ENCODE peak calls at places on chromosome X, in seven cellular contexts. G is IMR-90, H is H9, F is H1, M is neuronal stem cell, O is trophoblast cell, P is mesenchymal stem cell. X is an unnamed sample.

GRCh38 chrX:121479406-121479805 is 432.0 kb downstream of the GLUD2 start:
- DNase-seq in G (no peak), H (no peak), F (no peak), M (no peak), O (no peak), P (no peak), X (peak)

GRCh38 chrX:151722241-151722846 is 6.5 kb downstream of the FATE1 start:
- DNase-seq in G (no peak), H (peak), F (peak), M (peak), O (no peak), P (no peak), X (peak)

GRCh38 chrX:53294024-53294648 is 12.8 kb upstream of the IQSEC2 start:
- DNase-seq in G (peak), H (no peak), F (no peak), M (no peak), O (no peak), P (no peak), X (no peak)

GRCh38 chrX:97389761-97390192 is 506.1 kb downstream of the RPA4 start:
- DNase-seq in G (peak), H (no peak), F (no peak), M (no peak), O (peak), P (peak), X (peak)

GRCh38 chrX:100409316-100410082 is 574 bp downstream of the PCDH19 start:
- DNase-seq in G (no peak), H (no peak), F (no peak), M (no peak), O (no peak), P (peak), X (no peak)

GRCh38 chrX:63453571-63453970 is 102.4 kb upstream of the SPIN4 start:
- DNase-seq in G (no peak), H (no peak), F (no peak), M (no peak), O (no peak), P (no peak), X (no peak)

GRCh38 chrX:153816821-153817220 is 13.5 kb downstream of the PDZD4 start:
- DNase-seq in G (no peak), H (no peak), F (no peak), M (no peak), O (no peak), P (no peak), X (no peak)

GRCh38 chrX:69457756-69458155 is 46.4 kb upstream of the NALF2 start:
- DNase-seq in G (no peak), H (no peak), F (no peak), M (no peak), O (no peak), P (no peak), X (peak)

GRCh38 chrX:46461653-46462191 is 83.5 kb downstream of the ZNF674 start:
- DNase-seq in G (no peak), H (no peak), F (no peak), M (no peak), O (no peak), P (no peak), X (no peak)

GRCh38 chrX:140317462-140317861 is 187.4 kb downstream of the SOX3 start:
- DNase-seq in G (no peak), H (no peak), F (no peak), M (no peak), O (no peak), P (no peak), X (peak)

GRCh38 chrX:145190801-145191389 is 56.4 kb upstream of the SPANXN1 start:
- DNase-seq in G (no peak), H (no peak), F (no peak), M (no peak), O (no peak), P (peak), X (no peak)

GRCh38 chrX:39907964-39908616 is 189.7 kb downstream of the BCOR start:
- DNase-seq in G (peak), H (peak), F (no peak), M (no peak), O (peak), P (peak), X (peak)

GRCh38 chrX:72304877-72305276 is 837 bp downstream of the CITED1 start:
- DNase-seq in G (no peak), H (no peak), F (no peak), M (peak), O (no peak), P (peak), X (no peak)

GRCh38 chrX:123476636-123477219 is 256.1 kb downstream of the THOC2 start:
- DNase-seq in G (no peak), H (no peak), F (no peak), M (no peak), O (no peak), P (no peak), X (peak)

GRCh38 chrX:71118985-71119535 is 664 bp downstream of the MED12 start:
- DNase-seq in G (no peak), H (no peak), F (no peak), M (no peak), O (no peak), P (no peak), X (no peak)

GRCh38 chrX:48937065-48937907 is 18.5 kb upstream of the PIM2 start:
- DNase-seq in G (no peak), H (no peak), F (peak), M (no peak), O (no peak), P (peak), X (peak)

GRCh38 chrX:138709886-138710285 is 1.6 kb downstream of the FGF13 start:
- DNase-seq in G (no peak), H (no peak), F (no peak), M (peak), O (no peak), P (no peak), X (peak)

GRCh38 chrX:15680401-15680800 is 15.8 kb upstream of the CLTRN start:
- DNase-seq in G (peak), H (no peak), F (no peak), M (no peak), O (no peak), P (peak), X (peak)

GRCh38 chrX:112048707-112049106 is 33.9 kb downstream of the TRPC5 start:
- DNase-seq in G (no peak), H (peak), F (no peak), M (no peak), O (no peak), P (no peak), X (peak)

GRCh38 chrX:154399527-154400368 is 1.6 kb downstream of the RPL10 start:
- DNase-seq in G (no peak), H (no peak), F (no peak), M (no peak), O (no peak), P (no peak), X (no peak)

GRCh38 chrX:36898301-36898700 is 109.9 kb upstream of the FAM47C start:
- DNase-seq in G (peak), H (no peak), F (no peak), M (no peak), O (no peak), P (peak), X (peak)

GRCh38 chrX:97524997-97525396 is 641.3 kb downstream of the RPA4 start:
- DNase-seq in G (no peak), H (no peak), F (no peak), M (no peak), O (peak), P (peak), X (peak)

GRCh38 chrX:85084770-85085393 is 81.2 kb downstream of the APOOL start:
- DNase-seq in G (peak), H (no peak), F (no peak), M (peak), O (no peak), P (peak), X (peak)

GRCh38 chrX:45622538-45622937 is 421.9 kb upstream of the DIPK2B start:
- DNase-seq in G (peak), H (no peak), F (no peak), M (no peak), O (peak), P (peak), X (no peak)

GRCh38 chrX:113399501-113400192 is 559.0 kb upstream of the AMOT start:
- DNase-seq in G (no peak), H (no peak), F (no peak), M (no peak), O (no peak), P (peak), X (no peak)

GRCh38 chrX:69503228-69503834 is 795 bp upstream of the NALF2 start:
- DNase-seq in G (no peak), H (no peak), F (no peak), M (no peak), O (no peak), P (no peak), X (no peak)

GRCh38 chrX:153669174-153669890 is 4.3 kb downstream of the PNCK start:
- DNase-seq in G (no peak), H (peak), F (peak), M (no peak), O (no peak), P (no peak), X (peak)

GRCh38 chrX:44962944-44963343 is 90.0 kb downstream of the KDM6A start:
- DNase-seq in G (no peak), H (no peak), F (no peak), M (no peak), O (no peak), P (no peak), X (no peak)

GRCh38 chrX:31658360-31658759 is 586.5 kb upstream of the FTHL17 start:
- DNase-seq in G (peak), H (no peak), F (no peak), M (no peak), O (no peak), P (peak), X (peak)
- H3K4ac ChIP-seq in G (no peak), H (no peak), F (no peak), M (no peak), O (no peak), P (no peak), X (no peak)

DNA sequence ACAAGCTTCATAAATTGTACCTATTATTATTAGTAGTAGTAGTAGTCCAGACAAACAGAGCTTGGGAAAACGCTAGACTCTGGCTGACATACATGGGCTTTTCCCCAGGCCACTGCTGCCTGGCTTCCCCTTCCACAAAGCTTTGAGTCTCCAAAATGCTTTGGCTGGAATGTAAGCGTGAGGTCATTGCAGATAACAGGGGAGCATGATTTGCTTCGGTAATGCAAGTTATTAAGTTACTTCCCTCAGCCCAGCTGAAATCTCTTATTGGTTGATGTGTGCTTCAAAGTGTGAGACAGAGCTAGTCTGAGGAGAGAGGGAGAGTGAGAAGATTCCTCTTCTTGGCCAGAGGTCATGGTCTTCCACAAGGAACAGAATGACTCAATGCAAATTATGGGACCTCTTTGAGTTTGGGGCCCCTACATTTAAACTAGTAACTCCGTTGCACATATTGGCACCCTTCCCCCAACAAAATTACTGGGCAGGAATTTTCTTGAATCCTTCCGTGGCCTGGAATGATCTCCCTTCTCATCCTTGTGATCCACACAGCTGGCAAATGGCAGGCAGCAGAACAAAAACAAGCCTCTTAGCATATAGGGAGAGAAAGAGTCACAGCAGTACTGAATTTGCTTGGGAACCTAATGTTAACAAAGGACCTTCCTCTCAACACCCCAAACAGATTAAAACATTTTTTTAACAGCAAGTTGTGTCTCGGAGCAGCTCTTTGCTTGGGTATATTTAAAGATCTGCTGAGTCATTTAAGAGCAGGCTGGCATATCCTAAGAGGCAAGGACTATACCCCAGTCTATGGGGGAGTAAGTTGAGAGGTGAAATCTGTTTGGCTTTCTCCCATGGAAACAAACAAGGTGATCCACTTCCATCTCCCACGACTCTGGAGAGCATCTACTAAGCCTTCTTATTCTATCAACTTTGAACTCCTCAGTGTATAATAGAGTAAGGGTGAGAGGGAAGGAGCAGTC is 19.9 kb downstream of the AR start:
- DNase-seq in G (peak), H (no peak), F (no peak), M (no peak), O (no peak), P (peak), X (peak)
- H3K4ac ChIP-seq in G (no peak), H (no peak), F (no peak), M (no peak), O (no peak), P (no peak), X (no peak)

GRCh38 chrX:87067795-87068194 is 449.8 kb upstream of the KLHL4 start:
- DNase-seq in G (no peak), H (no peak), F (no peak), M (no peak), O (no peak), P (no peak), X (no peak)
- H3K4ac ChIP-seq in G (no peak), H (no peak), F (no peak), M (no peak), O (no peak), P (no peak), X (no peak)

GRCh38 chrX:13803116-13803515 is 13.8 kb downstream of the GPM6B start:
- DNase-seq in G (no peak), H (peak), F (no peak), M (no peak), O (no peak), P (no peak), X (peak)
- H3K4ac ChIP-seq in G (no peak), H (no peak), F (no peak), M (no peak), O (no peak), P (no peak), X (no peak)

GRCh38 chrX:80139564-80139963 is 125.0 kb downstream of the TBX22 start:
- DNase-seq in G (no peak), H (no peak), F (no peak), M (peak), O (no peak), P (no peak), X (peak)
- H3K4ac ChIP-seq in G (no peak), H (no peak), F (no peak), M (no peak), O (no peak), P (no peak), X (no peak)

DNA sequence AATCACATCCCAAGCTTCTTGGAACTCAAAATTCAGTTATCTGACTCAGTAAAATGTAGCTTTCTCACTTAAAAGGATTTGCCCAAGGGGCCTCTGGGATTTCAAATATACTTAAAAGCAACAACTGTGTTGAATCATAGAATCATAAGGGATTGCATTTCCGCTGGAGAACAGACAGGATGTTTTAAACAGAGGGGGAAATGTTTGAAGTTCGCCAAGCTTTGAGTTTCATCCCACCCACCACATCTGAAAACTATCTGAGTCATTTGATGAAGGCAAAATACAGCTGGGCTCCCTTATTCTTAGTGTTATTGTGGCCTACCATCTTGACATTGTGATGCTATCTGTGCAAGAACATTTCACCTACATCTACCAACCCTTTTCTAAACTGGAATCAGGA is 73.5 kb downstream of the PPP1R2C start:
- DNase-seq in G (peak), H (no peak), F (no peak), M (no peak), O (no peak), P (no peak), X (no peak)
- H3K4ac ChIP-seq in G (no peak), H (no peak), F (no peak), M (no peak), O (no peak), P (no peak), X (no peak)

GRCh38 chrX:27842867-27843266 is 35.1 kb downstream of the MAGEB10 start:
- DNase-seq in G (no peak), H (no peak), F (no peak), M (no peak), O (no peak), P (no peak), X (no peak)
- H3K4ac ChIP-seq in G (no peak), H (no peak), F (no peak), M (no peak), O (no peak), P (no peak), X (no peak)

DNA sequence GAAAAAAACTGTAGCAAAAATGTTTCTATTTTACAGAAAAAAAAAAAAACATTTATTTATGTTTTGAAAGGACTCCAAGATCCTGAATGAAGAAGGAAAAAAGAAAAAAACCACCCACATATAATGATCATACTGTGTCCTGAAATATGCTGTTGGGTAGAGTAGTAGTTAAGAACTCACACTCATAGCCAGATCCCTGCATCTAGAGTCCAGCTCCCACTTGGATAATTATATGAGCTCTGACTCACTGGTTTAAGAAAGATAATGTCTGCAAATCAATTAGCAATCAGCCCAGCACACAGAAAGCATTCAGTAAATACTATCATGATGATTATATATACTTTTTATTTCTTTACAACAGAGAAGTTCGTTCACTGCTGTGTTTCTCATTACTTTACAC is 46.7 kb upstream of the MXRA5 start:
- DNase-seq in G (no peak), H (no peak), F (no peak), M (no peak), O (no peak), P (no peak), X (no peak)
- H3K4ac ChIP-seq in G (no peak), H (no peak), F (no peak), M (no peak), O (no peak), P (no peak), X (no peak)